ENCODE peak calls at places on chromosomes 5 and 9, in seven cellular contexts. One of them, this sample, is unnamed.

GRCh38 chr5:96035796-96036195 is 74.1 kb upstream of the ELL2 start:
- DNase-seq in CD4-positive, alpha-beta T cell: no peak
- DNase-seq in CD8-positive, alpha-beta T cell: no peak
- DNase-seq in fibroblast of lung: no peak
- DNase-seq in tibial nerve: no peak
- DNase-seq in fibroblast of the aortic adventitia: no peak
- DNase-seq in GM13977: no peak
- DNase-seq in this sample: no peak

GRCh38 chr9:120829650-120830049 is 13.1 kb downstream of the PSMD5 start:
- DNase-seq in CD4-positive, alpha-beta T cell: no peak
- DNase-seq in CD8-positive, alpha-beta T cell: no peak
- DNase-seq in fibroblast of lung: no peak
- DNase-seq in tibial nerve: no peak
- DNase-seq in fibroblast of the aortic adventitia: no peak
- DNase-seq in GM13977: no peak
- DNase-seq in this sample: no peak

GRCh38 chr5:95983067-95983466 is 21.4 kb upstream of the ELL2 start:
- DNase-seq in CD4-positive, alpha-beta T cell: no peak
- DNase-seq in CD8-positive, alpha-beta T cell: no peak
- DNase-seq in fibroblast of lung: no peak
- DNase-seq in tibial nerve: no peak
- DNase-seq in fibroblast of the aortic adventitia: no peak
- DNase-seq in GM13977: no peak
- DNase-seq in this sample: no peak

GRCh38 chr5:10201223-10201868 is 48.3 kb downstream of the ATPSCKMT start:
- DNase-seq in CD4-positive, alpha-beta T cell: no peak
- DNase-seq in CD8-positive, alpha-beta T cell: no peak
- DNase-seq in fibroblast of lung: no peak
- DNase-seq in tibial nerve: no peak
- DNase-seq in fibroblast of the aortic adventitia: no peak
- DNase-seq in GM13977: no peak
- DNase-seq in this sample: no peak

GRCh38 chr9:92325991-92326500 is 293 bp downstream of the CENPP start:
- DNase-seq in CD4-positive, alpha-beta T cell: no peak
- DNase-seq in CD8-positive, alpha-beta T cell: no peak
- DNase-seq in fibroblast of lung: no peak
- DNase-seq in tibial nerve: no peak
- DNase-seq in fibroblast of the aortic adventitia: peak; percentile 11
- DNase-seq in GM13977: peak; percentile 41
- DNase-seq in this sample: no peak

GRCh38 chr9:71306134-71306533 is 184.7 kb upstream of the TRPM3 start:
- DNase-seq in CD4-positive, alpha-beta T cell: no peak
- DNase-seq in CD8-positive, alpha-beta T cell: no peak
- DNase-seq in fibroblast of lung: no peak
- DNase-seq in tibial nerve: no peak
- DNase-seq in fibroblast of the aortic adventitia: no peak
- DNase-seq in GM13977: no peak
- DNase-seq in this sample: no peak

GRCh38 chr5:10601246-10602030 is 37.6 kb downstream of the ANKRD33B start:
- DNase-seq in CD4-positive, alpha-beta T cell: no peak
- DNase-seq in CD8-positive, alpha-beta T cell: no peak
- DNase-seq in fibroblast of lung: peak; percentile 88
- DNase-seq in tibial nerve: peak; percentile 85
- DNase-seq in fibroblast of the aortic adventitia: peak; percentile 97
- DNase-seq in GM13977: no peak
- DNase-seq in this sample: peak; percentile 52

GRCh38 chr5:147479949-147480348 is 29.9 kb downstream of the DPYSL3 start:
- DNase-seq in CD4-positive, alpha-beta T cell: no peak
- DNase-seq in CD8-positive, alpha-beta T cell: no peak
- DNase-seq in fibroblast of lung: peak; percentile 84
- DNase-seq in tibial nerve: no peak
- DNase-seq in fibroblast of the aortic adventitia: peak; percentile 69
- DNase-seq in GM13977: no peak
- DNase-seq in this sample: no peak

GRCh38 chr9:93288891-93289883 is 105.2 kb downstream of the WNK2 start:
- DNase-seq in CD4-positive, alpha-beta T cell: no peak
- DNase-seq in CD8-positive, alpha-beta T cell: no peak
- DNase-seq in fibroblast of lung: peak; percentile 50
- DNase-seq in tibial nerve: no peak
- DNase-seq in fibroblast of the aortic adventitia: no peak
- DNase-seq in GM13977: no peak
- DNase-seq in this sample: no peak

GRCh38 chr5:386432-387341 is 56.3 kb upstream of the EXOC3 start:
- DNase-seq in CD4-positive, alpha-beta T cell: no peak
- DNase-seq in CD8-positive, alpha-beta T cell: no peak
- DNase-seq in fibroblast of lung: no peak
- DNase-seq in tibial nerve: no peak
- DNase-seq in fibroblast of the aortic adventitia: peak; percentile 45
- DNase-seq in GM13977: no peak
- DNase-seq in this sample: no peak

GRCh38 chr9:126393876-126394275 is 67.2 kb downstream of the MVB12B start:
- DNase-seq in CD4-positive, alpha-beta T cell: no peak
- DNase-seq in CD8-positive, alpha-beta T cell: no peak
- DNase-seq in fibroblast of lung: peak; percentile 63
- DNase-seq in tibial nerve: no peak
- DNase-seq in fibroblast of the aortic adventitia: no peak
- DNase-seq in GM13977: no peak
- DNase-seq in this sample: no peak

GRCh38 chr9:108800632-108801099 is 55.1 kb downstream of the ACTL7B start:
- DNase-seq in CD4-positive, alpha-beta T cell: no peak
- DNase-seq in CD8-positive, alpha-beta T cell: no peak
- DNase-seq in fibroblast of lung: no peak
- DNase-seq in tibial nerve: no peak
- DNase-seq in fibroblast of the aortic adventitia: no peak
- DNase-seq in GM13977: no peak
- DNase-seq in this sample: no peak

GRCh38 chr9:98045234-98046160 is 11.0 kb upstream of the NANS start:
- DNase-seq in CD4-positive, alpha-beta T cell: no peak
- DNase-seq in CD8-positive, alpha-beta T cell: peak; percentile 31
- DNase-seq in fibroblast of lung: no peak
- DNase-seq in tibial nerve: no peak
- DNase-seq in fibroblast of the aortic adventitia: peak; percentile 65
- DNase-seq in GM13977: no peak
- DNase-seq in this sample: peak; percentile 50

GRCh38 chr5:157690690-157691433 is 19.5 kb downstream of the C5orf52 start:
- DNase-seq in CD4-positive, alpha-beta T cell: no peak
- DNase-seq in CD8-positive, alpha-beta T cell: no peak
- DNase-seq in fibroblast of lung: no peak
- DNase-seq in tibial nerve: no peak
- DNase-seq in fibroblast of the aortic adventitia: no peak
- DNase-seq in GM13977: no peak
- DNase-seq in this sample: no peak

GRCh38 chr5:26942481-26942880 is 95.9 kb downstream of the CDH9 start:
- DNase-seq in CD4-positive, alpha-beta T cell: no peak
- DNase-seq in CD8-positive, alpha-beta T cell: no peak
- DNase-seq in fibroblast of lung: peak; percentile 22
- DNase-seq in tibial nerve: no peak
- DNase-seq in fibroblast of the aortic adventitia: peak; percentile 0
- DNase-seq in GM13977: no peak
- DNase-seq in this sample: no peak

GRCh38 chr5:135869935-135870334 is 25.7 kb downstream of the IL9 start:
- DNase-seq in CD4-positive, alpha-beta T cell: no peak
- DNase-seq in CD8-positive, alpha-beta T cell: no peak
- DNase-seq in fibroblast of lung: no peak
- DNase-seq in tibial nerve: no peak
- DNase-seq in fibroblast of the aortic adventitia: no peak
- DNase-seq in GM13977: no peak
- DNase-seq in this sample: no peak

GRCh38 chr9:115035872-115036612 is 81.9 kb downstream of the TNC start:
- DNase-seq in CD4-positive, alpha-beta T cell: no peak
- DNase-seq in CD8-positive, alpha-beta T cell: no peak
- DNase-seq in fibroblast of lung: peak; percentile 99
- DNase-seq in tibial nerve: peak; percentile 26
- DNase-seq in fibroblast of the aortic adventitia: peak; percentile 93
- DNase-seq in GM13977: peak; percentile 40
- DNase-seq in this sample: no peak

GRCh38 chr5:53069626-53070025 is 39.9 kb downstream of the MOCS2 start:
- DNase-seq in CD4-positive, alpha-beta T cell: no peak
- DNase-seq in CD8-positive, alpha-beta T cell: no peak
- DNase-seq in fibroblast of lung: peak; percentile 94
- DNase-seq in tibial nerve: no peak
- DNase-seq in fibroblast of the aortic adventitia: peak; percentile 80
- DNase-seq in GM13977: no peak
- DNase-seq in this sample: no peak

DNA sequence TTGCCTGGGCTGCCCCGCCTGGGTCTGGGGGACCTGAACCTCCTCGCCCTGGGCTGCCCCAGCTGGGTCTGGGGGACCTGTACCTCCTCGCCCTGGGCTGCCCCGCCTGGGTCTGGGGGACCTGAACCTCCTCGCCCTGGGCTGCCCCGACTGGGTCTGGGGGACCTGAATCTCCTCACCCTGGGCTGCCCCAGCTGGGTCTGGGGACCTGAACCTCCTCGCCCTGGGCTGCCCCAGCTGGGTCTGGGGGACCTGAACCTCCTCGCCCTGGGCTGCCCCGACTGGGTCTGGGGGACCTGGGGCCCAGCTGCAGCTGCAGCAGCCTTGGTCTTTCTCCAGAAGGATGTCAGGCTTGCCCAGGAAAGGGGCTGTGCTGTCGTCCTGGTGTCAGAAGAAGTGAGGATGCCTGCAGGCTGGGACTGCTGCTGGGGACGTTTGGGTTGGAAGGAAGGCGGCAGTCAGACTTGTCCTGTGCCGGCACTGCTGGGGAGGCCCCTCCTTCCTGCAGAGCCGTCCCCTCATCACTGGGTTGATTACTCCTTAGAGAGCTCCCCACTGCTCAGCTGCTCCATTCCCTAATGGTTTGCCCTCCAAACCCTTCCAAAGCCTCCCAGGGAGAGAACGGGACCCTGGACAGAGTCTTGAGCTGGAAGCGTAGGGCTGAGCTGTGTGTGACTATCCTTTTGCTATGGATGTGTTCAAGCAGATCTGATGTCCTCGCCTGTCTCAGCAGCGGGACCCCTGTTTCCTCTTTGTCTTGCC is 8.7 kb upstream of the AJM1 start:
- DNase-seq in CD4-positive, alpha-beta T cell: no peak
- DNase-seq in CD8-positive, alpha-beta T cell: peak; percentile 17
- DNase-seq in fibroblast of lung: no peak
- DNase-seq in tibial nerve: no peak
- DNase-seq in fibroblast of the aortic adventitia: no peak
- DNase-seq in GM13977: no peak
- DNase-seq in this sample: no peak
- TF ChIP-seq CTCF in CD4-positive, alpha-beta T cell: no peak
- TF ChIP-seq CTCF in CD8-positive, alpha-beta T cell: no peak
- TF ChIP-seq CTCF in fibroblast of lung: no peak
- TF ChIP-seq CTCF in tibial nerve: no peak
- TF ChIP-seq CTCF in fibroblast of the aortic adventitia: no peak
- TF ChIP-seq CTCF in GM13977: no peak
- TF ChIP-seq CTCF in this sample: no peak

GRCh38 chr9:110767559-110768063 is 99.0 kb downstream of the MUSK start:
- DNase-seq in CD4-positive, alpha-beta T cell: no peak
- DNase-seq in CD8-positive, alpha-beta T cell: no peak
- DNase-seq in fibroblast of lung: peak; percentile 83
- DNase-seq in tibial nerve: peak; percentile 81
- DNase-seq in fibroblast of the aortic adventitia: peak; percentile 96
- DNase-seq in GM13977: no peak
- DNase-seq in this sample: no peak

GRCh38 chr9:110769667-110770066 is 101.1 kb downstream of the MUSK start:
- DNase-seq in CD4-positive, alpha-beta T cell: no peak
- DNase-seq in CD8-positive, alpha-beta T cell: no peak
- DNase-seq in fibroblast of lung: peak; percentile 85
- DNase-seq in tibial nerve: no peak
- DNase-seq in fibroblast of the aortic adventitia: peak; percentile 50
- DNase-seq in GM13977: no peak
- DNase-seq in this sample: no peak

GRCh38 chr9:110764006-110764405 is 95.4 kb downstream of the MUSK start:
- DNase-seq in CD4-positive, alpha-beta T cell: no peak
- DNase-seq in CD8-positive, alpha-beta T cell: no peak
- DNase-seq in fibroblast of lung: no peak
- DNase-seq in tibial nerve: no peak
- DNase-seq in fibroblast of the aortic adventitia: no peak
- DNase-seq in GM13977: no peak
- DNase-seq in this sample: no peak

GRCh38 chr9:110765926-110766325 is 97.3 kb downstream of the MUSK start:
- DNase-seq in CD4-positive, alpha-beta T cell: no peak
- DNase-seq in CD8-positive, alpha-beta T cell: no peak
- DNase-seq in fibroblast of lung: no peak
- DNase-seq in tibial nerve: no peak
- DNase-seq in fibroblast of the aortic adventitia: no peak
- DNase-seq in GM13977: no peak
- DNase-seq in this sample: no peak

GRCh38 chr9:110768887-110769286 is 100.3 kb downstream of the MUSK start:
- DNase-seq in CD4-positive, alpha-beta T cell: no peak
- DNase-seq in CD8-positive, alpha-beta T cell: no peak
- DNase-seq in fibroblast of lung: no peak
- DNase-seq in tibial nerve: peak; percentile 54
- DNase-seq in fibroblast of the aortic adventitia: no peak
- DNase-seq in GM13977: no peak
- DNase-seq in this sample: no peak
- TF ChIP-seq CTCF in CD4-positive, alpha-beta T cell: no peak
- TF ChIP-seq CTCF in CD8-positive, alpha-beta T cell: no peak
- TF ChIP-seq CTCF in fibroblast of lung: no peak
- TF ChIP-seq CTCF in tibial nerve: no peak
- TF ChIP-seq CTCF in fibroblast of the aortic adventitia: no peak
- TF ChIP-seq CTCF in GM13977: no peak
- TF ChIP-seq CTCF in this sample: no peak

DNA sequence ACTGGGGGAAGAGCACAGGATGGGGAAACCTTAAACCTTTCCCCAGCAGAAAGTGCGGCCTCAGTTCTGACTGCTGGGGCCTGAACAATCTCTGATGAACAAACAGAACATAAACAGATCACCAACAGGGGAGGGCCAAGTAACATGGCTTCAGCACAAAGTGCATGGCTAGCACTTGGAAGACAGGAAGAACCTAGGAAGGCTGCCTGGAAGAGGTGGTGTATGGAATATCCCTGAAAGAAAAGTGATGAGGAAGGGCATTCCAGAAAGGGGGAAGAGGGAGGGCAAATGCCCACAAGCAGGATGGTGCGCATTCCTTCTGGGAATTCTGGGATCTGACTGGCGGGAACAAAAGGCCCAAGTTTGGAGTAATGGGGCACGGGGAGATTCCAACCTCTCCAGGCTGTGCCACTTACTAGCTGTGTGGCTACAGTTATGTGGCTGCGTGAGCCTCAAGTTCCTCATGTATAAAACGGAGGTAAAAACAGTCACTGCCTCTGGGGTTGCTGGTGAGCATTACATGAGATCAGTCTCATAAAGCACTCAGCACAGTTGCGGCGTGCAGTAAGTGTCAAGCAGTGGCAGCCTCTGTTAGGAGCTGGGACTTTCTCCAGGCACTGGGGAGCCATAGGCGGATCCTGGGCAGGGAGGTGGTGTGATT is 1.6 kb downstream of the PDGFRB start:
- DNase-seq in CD4-positive, alpha-beta T cell: no peak
- DNase-seq in CD8-positive, alpha-beta T cell: no peak
- DNase-seq in fibroblast of lung: peak; percentile 81
- DNase-seq in tibial nerve: no peak
- DNase-seq in fibroblast of the aortic adventitia: peak; percentile 78
- DNase-seq in GM13977: no peak
- DNase-seq in this sample: peak; percentile 38
- TF ChIP-seq CTCF in CD4-positive, alpha-beta T cell: no peak
- TF ChIP-seq CTCF in CD8-positive, alpha-beta T cell: no peak
- TF ChIP-seq CTCF in fibroblast of lung: peak; percentile 38
- TF ChIP-seq CTCF in tibial nerve: peak; percentile 28
- TF ChIP-seq CTCF in fibroblast of the aortic adventitia: peak; percentile 48
- TF ChIP-seq CTCF in GM13977: no peak
- TF ChIP-seq CTCF in this sample: peak; percentile 8

DNA sequence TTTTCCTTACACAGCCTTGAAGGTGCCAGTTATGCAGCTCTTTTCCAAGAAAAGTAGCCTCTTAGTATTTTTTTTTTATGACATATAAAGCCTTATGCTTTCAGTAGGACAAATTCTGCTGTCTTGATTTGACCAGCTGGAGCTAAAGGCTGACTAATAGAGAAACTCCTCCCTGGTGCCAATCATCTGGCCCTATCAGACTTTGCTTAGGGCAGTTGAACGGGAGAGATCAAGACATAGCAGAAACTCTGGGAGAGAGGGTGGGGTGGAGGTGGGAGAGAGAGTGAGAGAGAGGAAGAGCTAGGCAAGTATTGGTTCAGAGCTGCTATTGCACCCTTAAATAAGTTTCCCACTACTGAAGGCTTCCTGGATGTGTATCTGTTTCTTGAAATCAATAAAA is 100.2 kb downstream of the SEC61B start:
- DNase-seq in CD4-positive, alpha-beta T cell: no peak
- DNase-seq in CD8-positive, alpha-beta T cell: no peak
- DNase-seq in fibroblast of lung: no peak
- DNase-seq in tibial nerve: no peak
- DNase-seq in fibroblast of the aortic adventitia: no peak
- DNase-seq in GM13977: no peak
- DNase-seq in this sample: no peak
- TF ChIP-seq CTCF in CD4-positive, alpha-beta T cell: no peak
- TF ChIP-seq CTCF in CD8-positive, alpha-beta T cell: no peak
- TF ChIP-seq CTCF in fibroblast of lung: no peak
- TF ChIP-seq CTCF in tibial nerve: no peak
- TF ChIP-seq CTCF in fibroblast of the aortic adventitia: no peak
- TF ChIP-seq CTCF in GM13977: no peak
- TF ChIP-seq CTCF in this sample: no peak